ENCODE peak calls at places on chromosome 15, in five cellular contexts. One of them, this sample, is unnamed.

GRCh38 chr15:100595964-100596363 is 6.0 kb downstream of the LINS1 start:
- DNase-seq in lower leg skin: no peak
- DNase-seq in AG04450: no peak
- DNase-seq in Caco-2: no peak
- DNase-seq in ovary: no peak
- DNase-seq in this sample: no peak

GRCh38 chr15:95558131-95558530 is 772.4 kb upstream of the NR2F2 start:
- DNase-seq in ovary: no peak
- DNase-seq in Caco-2: no peak
- DNase-seq in lower leg skin: no peak
- DNase-seq in AG04450: no peak
- DNase-seq in this sample: no peak

GRCh38 chr15:57019496-57020160 is 101.2 kb downstream of the TCF12 start:
- DNase-seq in ovary: no peak
- DNase-seq in lower leg skin: peak
- DNase-seq in AG04450: no peak
- DNase-seq in Caco-2: no peak
- DNase-seq in this sample: no peak

GRCh38 chr15:64636541-64636940 is 138.8 kb downstream of the RBPMS2 start:
- DNase-seq in Caco-2: no peak
- DNase-seq in ovary: no peak
- DNase-seq in AG04450: no peak
- DNase-seq in lower leg skin: no peak
- DNase-seq in this sample: no peak

GRCh38 chr15:36766449-36766848 is 187.0 kb downstream of the CDIN1 start:
- DNase-seq in Caco-2: no peak
- DNase-seq in ovary: no peak
- DNase-seq in AG04450: no peak
- DNase-seq in lower leg skin: no peak
- DNase-seq in this sample: no peak

GRCh38 chr15:77858677-77859490 is 218.6 kb downstream of the TBC1D2B start:
- DNase-seq in ovary: no peak
- DNase-seq in lower leg skin: no peak
- DNase-seq in Caco-2: no peak
- DNase-seq in AG04450: no peak
- DNase-seq in this sample: no peak

GRCh38 chr15:52284164-52284563 is 11.4 kb downstream of the MYO5C start:
- DNase-seq in AG04450: peak
- DNase-seq in Caco-2: no peak
- DNase-seq in lower leg skin: no peak
- DNase-seq in ovary: no peak
- DNase-seq in this sample: no peak

GRCh38 chr15:41465822-41466421 is 27.8 kb upstream of the ITPKA start:
- DNase-seq in lower leg skin: no peak
- DNase-seq in AG04450: peak
- DNase-seq in ovary: no peak
- DNase-seq in Caco-2: no peak
- DNase-seq in this sample: no peak

GRCh38 chr15:65368300-65368617 is 9.5 kb downstream of the IGDCC3 start:
- DNase-seq in lower leg skin: no peak
- DNase-seq in ovary: no peak
- DNase-seq in Caco-2: no peak
- DNase-seq in AG04450: no peak
- DNase-seq in this sample: no peak

GRCh38 chr15:75306188-75306587 is 23.6 kb downstream of the GOLGA6D start:
- DNase-seq in ovary: no peak
- DNase-seq in lower leg skin: no peak
- DNase-seq in Caco-2: no peak
- DNase-seq in AG04450: no peak
- DNase-seq in this sample: no peak

GRCh38 chr15:75302318-75302717 is 19.7 kb downstream of the GOLGA6D start:
- DNase-seq in ovary: no peak
- DNase-seq in AG04450: no peak
- DNase-seq in Caco-2: no peak
- DNase-seq in lower leg skin: no peak
- DNase-seq in this sample: no peak

GRCh38 chr15:75309711-75310110 is 26.2 kb upstream of the COMMD4 start:
- DNase-seq in AG04450: no peak
- DNase-seq in lower leg skin: no peak
- DNase-seq in Caco-2: no peak
- DNase-seq in ovary: no peak
- DNase-seq in this sample: no peak

GRCh38 chr15:75313116-75313845 is 22.6 kb upstream of the COMMD4 start:
- DNase-seq in Caco-2: no peak
- DNase-seq in ovary: no peak
- DNase-seq in AG04450: no peak
- DNase-seq in lower leg skin: no peak
- DNase-seq in this sample: no peak

GRCh38 chr15:75307778-75308390 is 25.2 kb downstream of the GOLGA6D start:
- DNase-seq in Caco-2: peak
- DNase-seq in lower leg skin: no peak
- DNase-seq in ovary: peak
- DNase-seq in AG04450: no peak
- DNase-seq in this sample: no peak
- TF ChIP-seq CTCF in Caco-2: peak
- TF ChIP-seq CTCF in lower leg skin: no peak
- TF ChIP-seq CTCF in ovary: no peak
- TF ChIP-seq CTCF in AG04450: peak
- TF ChIP-seq CTCF in this sample: no peak

GRCh38 chr15:53513431-53513830 is 246.0 kb downstream of the WDR72 start:
- DNase-seq in lower leg skin: no peak
- DNase-seq in Caco-2: no peak
- DNase-seq in ovary: no peak
- DNase-seq in AG04450: no peak
- DNase-seq in this sample: no peak

GRCh38 chr15:53506370-53506769 is 253.1 kb downstream of the WDR72 start:
- DNase-seq in Caco-2: no peak
- DNase-seq in lower leg skin: no peak
- DNase-seq in AG04450: no peak
- DNase-seq in ovary: no peak
- DNase-seq in this sample: no peak

GRCh38 chr15:53511175-53511574 is 248.3 kb downstream of the WDR72 start:
- DNase-seq in ovary: no peak
- DNase-seq in lower leg skin: no peak
- DNase-seq in AG04450: no peak
- DNase-seq in Caco-2: no peak
- DNase-seq in this sample: no peak

GRCh38 chr15:53512029-53512428 is 247.4 kb downstream of the WDR72 start:
- DNase-seq in Caco-2: no peak
- DNase-seq in lower leg skin: no peak
- DNase-seq in ovary: no peak
- DNase-seq in AG04450: no peak
- DNase-seq in this sample: no peak
- TF ChIP-seq CTCF in Caco-2: peak
- TF ChIP-seq CTCF in lower leg skin: no peak
- TF ChIP-seq CTCF in ovary: no peak
- TF ChIP-seq CTCF in AG04450: no peak
- TF ChIP-seq CTCF in this sample: no peak

DNA sequence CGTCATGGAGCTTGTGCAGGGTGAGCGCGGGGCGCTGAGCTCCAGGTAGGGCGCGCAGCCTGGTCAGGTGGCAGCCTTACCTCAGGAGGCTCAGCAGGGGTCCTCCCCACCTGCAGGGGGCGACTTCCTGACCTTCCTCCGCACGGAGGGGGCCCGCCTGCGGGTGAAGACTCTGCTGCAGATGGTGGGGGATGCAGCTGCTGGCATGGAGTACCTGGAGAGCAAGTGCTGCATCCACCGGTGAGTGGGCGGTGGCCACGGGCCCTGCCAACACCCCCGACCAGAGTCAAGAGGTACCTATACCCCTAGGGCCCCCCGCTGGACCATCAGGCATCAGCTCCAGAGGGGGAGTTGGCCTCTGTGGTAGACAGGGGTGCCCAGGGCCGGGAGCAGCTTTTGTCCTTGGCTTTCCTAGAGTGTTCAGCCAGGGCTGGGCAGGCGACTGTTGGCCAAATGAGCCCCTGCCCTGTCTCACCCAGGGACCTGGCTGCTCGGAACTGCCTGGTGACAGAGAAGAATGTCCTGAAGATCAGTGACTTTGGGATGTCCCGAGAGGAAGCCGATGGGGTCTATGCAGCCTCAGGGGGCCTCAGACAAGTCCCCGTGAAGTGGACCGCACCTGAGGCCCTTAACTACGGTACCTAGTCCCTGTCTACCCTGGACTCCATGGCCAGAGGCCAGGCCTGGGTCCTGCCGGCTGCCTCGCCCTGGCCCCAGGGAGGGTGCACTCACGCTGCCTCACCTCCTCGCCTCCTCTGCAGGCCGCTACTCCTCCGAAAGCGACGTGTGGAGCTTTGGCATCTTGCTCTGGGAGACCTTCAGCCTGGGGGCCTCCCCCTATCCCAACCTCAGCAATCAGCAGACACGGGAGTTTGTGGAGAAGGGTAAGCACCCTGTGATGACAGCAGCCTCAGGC is 9.1 kb downstream of the FES start:
- DNase-seq in ovary: no peak
- DNase-seq in lower leg skin: no peak
- DNase-seq in AG04450: no peak
- DNase-seq in Caco-2: no peak
- DNase-seq in this sample: no peak
- TF ChIP-seq CTCF in ovary: no peak
- TF ChIP-seq CTCF in lower leg skin: no peak
- TF ChIP-seq CTCF in AG04450: peak
- TF ChIP-seq CTCF in Caco-2: peak
- TF ChIP-seq CTCF in this sample: no peak

GRCh38 chr15:48336940-48337339 is 5.7 kb downstream of the DUT start:
- DNase-seq in Caco-2: no peak
- DNase-seq in AG04450: no peak
- DNase-seq in lower leg skin: no peak
- DNase-seq in ovary: no peak
- DNase-seq in this sample: no peak
- TF ChIP-seq CTCF in Caco-2: peak
- TF ChIP-seq CTCF in AG04450: peak
- TF ChIP-seq CTCF in lower leg skin: no peak
- TF ChIP-seq CTCF in ovary: no peak
- TF ChIP-seq CTCF in this sample: no peak

GRCh38 chr15:40274350-40275274 is 8.3 kb downstream of the ANKRD63 start:
- DNase-seq in ovary: peak
- DNase-seq in AG04450: peak
- DNase-seq in Caco-2: peak
- DNase-seq in lower leg skin: peak
- DNase-seq in this sample: peak

GRCh38 chr15:40277472-40277871 is 5.4 kb downstream of the ANKRD63 start:
- DNase-seq in lower leg skin: no peak
- DNase-seq in Caco-2: no peak
- DNase-seq in ovary: no peak
- DNase-seq in AG04450: no peak
- DNase-seq in this sample: no peak

GRCh38 chr15:40275491-40275890 is 7.4 kb downstream of the ANKRD63 start:
- DNase-seq in lower leg skin: no peak
- DNase-seq in AG04450: no peak
- DNase-seq in ovary: no peak
- DNase-seq in Caco-2: no peak
- DNase-seq in this sample: no peak

GRCh38 chr15:40276927-40277326 is 5.9 kb downstream of the ANKRD63 start:
- DNase-seq in AG04450: no peak
- DNase-seq in ovary: no peak
- DNase-seq in Caco-2: no peak
- DNase-seq in lower leg skin: no peak
- DNase-seq in this sample: no peak

DNA sequence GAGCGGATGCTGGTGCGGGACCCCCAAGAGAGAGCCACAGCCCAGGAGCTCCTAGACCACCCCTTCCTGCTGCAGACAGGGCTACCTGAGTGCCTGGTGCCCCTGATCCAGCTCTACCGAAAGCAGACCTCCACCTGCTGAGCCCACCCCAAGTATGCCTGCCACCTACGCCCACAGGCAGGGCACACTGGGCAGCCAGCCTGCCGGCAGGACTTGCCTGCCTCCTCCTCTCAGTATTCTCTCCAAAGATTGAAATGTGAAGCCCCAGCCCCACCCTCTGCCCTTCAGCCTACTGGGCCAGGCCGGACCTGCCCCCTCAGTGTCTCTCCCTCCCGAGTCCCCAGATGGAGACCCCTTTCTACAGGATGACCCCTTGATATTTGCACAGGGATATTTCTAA is 6.9 kb downstream of the ANKRD63 start:
- DNase-seq in AG04450: no peak
- DNase-seq in ovary: no peak
- DNase-seq in Caco-2: no peak
- DNase-seq in lower leg skin: no peak
- DNase-seq in this sample: no peak
- TF ChIP-seq CTCF in AG04450: no peak
- TF ChIP-seq CTCF in ovary: no peak
- TF ChIP-seq CTCF in Caco-2: no peak
- TF ChIP-seq CTCF in lower leg skin: no peak
- TF ChIP-seq CTCF in this sample: no peak

DNA sequence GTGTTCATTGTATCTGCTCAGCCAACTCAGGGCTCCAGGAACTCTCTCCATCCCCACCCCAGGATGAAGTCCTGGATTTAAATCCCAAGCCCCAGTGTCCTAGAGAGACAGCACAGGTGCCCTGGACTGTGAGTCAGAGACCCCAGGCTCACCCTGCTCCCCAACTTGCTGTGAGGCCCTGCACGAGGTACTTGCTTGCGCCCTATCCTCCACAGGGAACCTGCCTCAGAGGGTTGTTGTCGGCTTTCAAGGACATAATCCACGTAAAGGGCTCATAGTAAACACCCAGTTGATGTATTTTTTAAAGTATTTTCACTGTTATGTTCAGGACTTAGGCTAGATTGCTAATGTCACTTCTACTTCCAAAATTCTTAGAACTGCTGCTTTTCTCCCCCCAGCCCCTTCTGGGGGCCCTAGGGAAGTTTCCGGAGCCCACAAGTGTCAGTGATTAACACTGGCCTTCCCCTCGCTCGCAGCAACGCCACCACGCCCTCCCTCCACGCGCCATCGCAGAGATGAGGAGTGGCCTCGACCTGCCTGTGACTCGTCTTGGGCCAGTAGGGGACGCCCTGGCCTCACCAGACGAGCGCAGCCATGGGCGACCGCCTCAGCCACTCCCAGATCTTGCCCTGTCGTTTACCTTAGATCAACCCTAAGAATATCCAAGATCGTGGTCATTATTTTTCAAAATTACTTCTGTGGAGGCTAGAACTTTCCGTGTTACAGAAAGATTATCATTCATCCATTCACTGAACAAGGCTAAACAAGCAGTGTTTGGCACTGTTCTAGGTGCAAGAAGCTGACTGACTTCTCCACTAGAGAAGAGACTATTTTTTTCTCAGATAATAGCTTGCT is 6.0 kb upstream of the SRP14 start:
- DNase-seq in Caco-2: peak
- DNase-seq in ovary: peak
- DNase-seq in AG04450: no peak
- DNase-seq in lower leg skin: peak
- DNase-seq in this sample: peak
- TF ChIP-seq CTCF in Caco-2: peak
- TF ChIP-seq CTCF in ovary: peak
- TF ChIP-seq CTCF in AG04450: peak
- TF ChIP-seq CTCF in lower leg skin: peak
- TF ChIP-seq CTCF in this sample: peak

GRCh38 chr15:39767921-39768320 is 14.7 kb downstream of the FSIP1 start:
- DNase-seq in AG04450: no peak
- DNase-seq in ovary: no peak
- DNase-seq in lower leg skin: no peak
- DNase-seq in Caco-2: no peak
- DNase-seq in this sample: no peak
- TF ChIP-seq CTCF in AG04450: no peak
- TF ChIP-seq CTCF in ovary: no peak
- TF ChIP-seq CTCF in lower leg skin: no peak
- TF ChIP-seq CTCF in Caco-2: no peak
- TF ChIP-seq CTCF in this sample: no peak